ENCODE peak calls at places on chromosome 21, in five cellular contexts. J, Q, W, K and S are unnamed samples.
A peak's percentile ranks its signal among the peaks of the same experiment; 100 is the strongest.

GRCh38 chr21:32425628-32426027 is 13.1 kb downstream of the EVA1C start:
- DNase-seq in W (no peak), J (no peak), K (no peak), Q (no peak), S (no peak)

GRCh38 chr21:44789880-44790279 is 11.7 kb downstream of the UBE2G2 start:
- DNase-seq in Q (no peak), J (no peak), K (no peak), W (no peak), S (no peak)

GRCh38 chr21:42002421-42002958 is 7.7 kb downstream of the ZBTB21 start:
- DNase-seq in J (no peak), Q (peak; percentile 76), K (no peak), W (no peak), S (no peak)

GRCh38 chr21:27423906-27424595 is 457.2 kb upstream of the ADAMTS5 start:
- DNase-seq in K (no peak), J (no peak), Q (no peak), W (no peak), S (no peak)

GRCh38 chr21:38875694-38876492 is 70.2 kb downstream of the ETS2 start:
- DNase-seq in K (no peak), J (no peak), W (no peak), Q (no peak), S (no peak)

GRCh38 chr21:31514598-31514997 is 144.9 kb upstream of the SOD1 start:
- DNase-seq in K (no peak), W (no peak), J (no peak), Q (no peak), S (peak; percentile 78)

GRCh38 chr21:45888361-45889009 is 93.1 kb upstream of the COL6A1 start:
- DNase-seq in K (no peak), Q (no peak), J (no peak), W (no peak), S (no peak)

GRCh38 chr21:32826317-32827167 is 55.0 kb upstream of the PAXBP1 start:
- DNase-seq in J (no peak), K (peak; percentile 56), W (no peak), Q (no peak), S (no peak)

GRCh38 chr21:18443085-18443484 is 39.5 kb upstream of the TMPRSS15 start:
- DNase-seq in K (no peak), Q (no peak), J (no peak), W (no peak), S (no peak)

GRCh38 chr21:46308431-46308830 is 15.2 kb downstream of the C21orf58 start:
- DNase-seq in J (no peak), W (no peak), Q (no peak), K (no peak), S (no peak)

GRCh38 chr21:31416465-31416864 is 72.4 kb upstream of the TIAM1 start:
- DNase-seq in J (no peak), W (no peak), Q (no peak), K (no peak), S (no peak)

GRCh38 chr21:28267449-28267848 is 725.2 kb downstream of the LTN1 start:
- DNase-seq in J (no peak), W (no peak), K (no peak), Q (no peak), S (no peak)

GRCh38 chr21:29077651-29078090 is 4.2 kb upstream of the CCT8 start:
- DNase-seq in J (no peak), Q (no peak), K (no peak), W (no peak), S (no peak)